ENCODE peak calls at places on chromosomes 11 and 22, in four cellular contexts. One of them, this sample, is unnamed.
A peak's percentile ranks its signal among the peaks of the same experiment; 100 is the strongest.

GRCh38 chr22:17152340-17152739 is 6.7 kb downstream of the HDHD5 start:
- DNase-seq in fibroblast of lung: no peak
- DNase-seq in IMR-90: no peak
- DNase-seq in H9: no peak
- DNase-seq in this sample: no peak

GRCh38 chr11:56624661-56625110 is 10.0 kb upstream of the OR5M1 start:
- DNase-seq in fibroblast of lung: peak; percentile 41
- DNase-seq in IMR-90: peak; percentile 34
- DNase-seq in H9: no peak
- DNase-seq in this sample: peak; percentile 13

GRCh38 chr11:76208829-76209670 is 2.7 kb upstream of the WNT11 start:
- DNase-seq in fibroblast of lung: peak; percentile 45
- DNase-seq in IMR-90: peak; percentile 12
- DNase-seq in H9: peak; percentile 83
- DNase-seq in this sample: no peak

GRCh38 chr11:123594188-123594901 is 60.1 kb downstream of the SCN3B start:
- DNase-seq in fibroblast of lung: peak; percentile 37
- DNase-seq in IMR-90: peak; percentile 37
- DNase-seq in H9: no peak
- DNase-seq in this sample: peak; percentile 14

GRCh38 chr11:63802637-63803414 is 10.4 kb upstream of the SPINDOC start:
- DNase-seq in fibroblast of lung: peak; percentile 30
- DNase-seq in IMR-90: peak; percentile 57
- DNase-seq in H9: no peak
- DNase-seq in this sample: peak; percentile 8

GRCh38 chr11:110410638-110411037 is 19.1 kb upstream of the FDX1 start:
- DNase-seq in fibroblast of lung: no peak
- DNase-seq in IMR-90: no peak
- DNase-seq in H9: no peak
- DNase-seq in this sample: no peak

GRCh38 chr11:46336781-46337180 is 10.5 kb upstream of the DGKZ start:
- DNase-seq in fibroblast of lung: peak; percentile 43
- DNase-seq in IMR-90: no peak
- DNase-seq in H9: no peak
- DNase-seq in this sample: peak; percentile 25

GRCh38 chr11:102292951-102293350 is 24.3 kb upstream of the BIRC3 start:
- DNase-seq in fibroblast of lung: no peak
- DNase-seq in IMR-90: no peak
- DNase-seq in H9: no peak
- DNase-seq in this sample: no peak

GRCh38 chr22:35555941-35556547 is 15.4 kb downstream of the RASD2 start:
- DNase-seq in fibroblast of lung: no peak
- DNase-seq in IMR-90: no peak
- DNase-seq in H9: no peak
- DNase-seq in this sample: no peak

GRCh38 chr11:119584193-119585037 is 144.6 kb downstream of the NECTIN1 start:
- DNase-seq in fibroblast of lung: peak; percentile 93
- DNase-seq in IMR-90: peak; percentile 63
- DNase-seq in H9: peak; percentile 86
- DNase-seq in this sample: peak; percentile 89

GRCh38 chr11:32511926-32512325 is 71.7 kb upstream of the EIF3M start:
- DNase-seq in fibroblast of lung: no peak
- DNase-seq in IMR-90: no peak
- DNase-seq in H9: no peak
- DNase-seq in this sample: no peak

GRCh38 chr11:14902650-14903350 is 10.8 kb upstream of the CYP2R1 start:
- DNase-seq in fibroblast of lung: peak; percentile 61
- DNase-seq in IMR-90: peak; percentile 71
- DNase-seq in H9: no peak
- DNase-seq in this sample: peak; percentile 54

GRCh38 chr22:29890760-29891159 is 7.8 kb downstream of the MTMR3 start:
- DNase-seq in fibroblast of lung: no peak
- DNase-seq in IMR-90: no peak
- DNase-seq in H9: no peak
- DNase-seq in this sample: no peak

GRCh38 chr11:79397252-79397651 is 43.6 kb downstream of the TENM4 start:
- DNase-seq in fibroblast of lung: peak; percentile 80
- DNase-seq in IMR-90: peak; percentile 61
- DNase-seq in H9: no peak
- DNase-seq in this sample: peak; percentile 69

GRCh38 chr11:76663912-76664440 is 6.6 kb downstream of the LRRC32 start:
- DNase-seq in fibroblast of lung: no peak
- DNase-seq in IMR-90: no peak
- DNase-seq in H9: no peak
- DNase-seq in this sample: no peak

GRCh38 chr11:82004537-82005213 is 729.0 kb downstream of the FAM181B start:
- DNase-seq in fibroblast of lung: peak; percentile 9
- DNase-seq in IMR-90: no peak
- DNase-seq in H9: no peak
- DNase-seq in this sample: peak; percentile 0

GRCh38 chr11:92886243-92886905 is 83.1 kb upstream of the MTNR1B start:
- DNase-seq in fibroblast of lung: peak; percentile 41
- DNase-seq in IMR-90: peak; percentile 61
- DNase-seq in H9: no peak
- DNase-seq in this sample: peak; percentile 18

GRCh38 chr11:20114588-20114987 is 45.7 kb downstream of the DBX1 start:
- DNase-seq in fibroblast of lung: peak; percentile 79
- DNase-seq in IMR-90: peak; percentile 70
- DNase-seq in H9: no peak
- DNase-seq in this sample: peak; percentile 68

GRCh38 chr22:35567214-35567792 is 26.7 kb downstream of the RASD2 start:
- DNase-seq in fibroblast of lung: no peak
- DNase-seq in IMR-90: no peak
- DNase-seq in H9: no peak
- DNase-seq in this sample: no peak

GRCh38 chr11:68014157-68014965 is 4.2 kb downstream of the ALDH3B1 start:
- DNase-seq in fibroblast of lung: peak; percentile 79
- DNase-seq in IMR-90: peak; percentile 87
- DNase-seq in H9: no peak
- DNase-seq in this sample: peak; percentile 73

GRCh38 chr22:44330188-44330726 is 17.5 kb upstream of the SHISAL1 start:
- DNase-seq in fibroblast of lung: no peak
- DNase-seq in IMR-90: no peak
- DNase-seq in H9: no peak
- DNase-seq in this sample: no peak

GRCh38 chr11:112871909-112872511 is 89.2 kb upstream of the NCAM1 start:
- DNase-seq in fibroblast of lung: no peak
- DNase-seq in IMR-90: no peak
- DNase-seq in H9: no peak
- DNase-seq in this sample: no peak

GRCh38 chr11:1862588-1863351 is 9.9 kb downstream of the LSP1 start:
- DNase-seq in fibroblast of lung: peak; percentile 85
- DNase-seq in IMR-90: no peak
- DNase-seq in H9: no peak
- DNase-seq in this sample: peak; percentile 72

GRCh38 chr11:46238078-46238966 is 39.1 kb upstream of the CREB3L1 start:
- DNase-seq in fibroblast of lung: peak; percentile 61
- DNase-seq in IMR-90: peak; percentile 63
- DNase-seq in H9: peak; percentile 64
- DNase-seq in this sample: peak; percentile 34

GRCh38 chr11:61369372-61370348 is 7.5 kb downstream of the TMEM138 start:
- DNase-seq in fibroblast of lung: peak; percentile 96
- DNase-seq in IMR-90: peak; percentile 99
- DNase-seq in H9: no peak
- DNase-seq in this sample: peak; percentile 97

GRCh38 chr11:1924646-1925372 is 5.3 kb downstream of the TNNT3 start:
- DNase-seq in fibroblast of lung: no peak
- DNase-seq in IMR-90: no peak
- DNase-seq in H9: no peak
- DNase-seq in this sample: no peak

GRCh38 chr22:24188705-24189248 is 7.5 kb downstream of the SUSD2 start:
- DNase-seq in fibroblast of lung: no peak
- DNase-seq in IMR-90: no peak
- DNase-seq in H9: no peak
- DNase-seq in this sample: no peak

GRCh38 chr22:24185501-24186351 is 4.4 kb downstream of the SUSD2 start:
- DNase-seq in fibroblast of lung: no peak
- DNase-seq in IMR-90: no peak
- DNase-seq in H9: no peak
- DNase-seq in this sample: no peak

GRCh38 chr22:24187731-24188644 is 6.7 kb downstream of the SUSD2 start:
- DNase-seq in fibroblast of lung: no peak
- DNase-seq in IMR-90: no peak
- DNase-seq in H9: no peak
- DNase-seq in this sample: no peak

GRCh38 chr22:24186352-24186740 is 5.1 kb downstream of the SUSD2 start:
- DNase-seq in fibroblast of lung: no peak
- DNase-seq in IMR-90: no peak
- DNase-seq in H9: no peak
- DNase-seq in this sample: no peak

DNA sequence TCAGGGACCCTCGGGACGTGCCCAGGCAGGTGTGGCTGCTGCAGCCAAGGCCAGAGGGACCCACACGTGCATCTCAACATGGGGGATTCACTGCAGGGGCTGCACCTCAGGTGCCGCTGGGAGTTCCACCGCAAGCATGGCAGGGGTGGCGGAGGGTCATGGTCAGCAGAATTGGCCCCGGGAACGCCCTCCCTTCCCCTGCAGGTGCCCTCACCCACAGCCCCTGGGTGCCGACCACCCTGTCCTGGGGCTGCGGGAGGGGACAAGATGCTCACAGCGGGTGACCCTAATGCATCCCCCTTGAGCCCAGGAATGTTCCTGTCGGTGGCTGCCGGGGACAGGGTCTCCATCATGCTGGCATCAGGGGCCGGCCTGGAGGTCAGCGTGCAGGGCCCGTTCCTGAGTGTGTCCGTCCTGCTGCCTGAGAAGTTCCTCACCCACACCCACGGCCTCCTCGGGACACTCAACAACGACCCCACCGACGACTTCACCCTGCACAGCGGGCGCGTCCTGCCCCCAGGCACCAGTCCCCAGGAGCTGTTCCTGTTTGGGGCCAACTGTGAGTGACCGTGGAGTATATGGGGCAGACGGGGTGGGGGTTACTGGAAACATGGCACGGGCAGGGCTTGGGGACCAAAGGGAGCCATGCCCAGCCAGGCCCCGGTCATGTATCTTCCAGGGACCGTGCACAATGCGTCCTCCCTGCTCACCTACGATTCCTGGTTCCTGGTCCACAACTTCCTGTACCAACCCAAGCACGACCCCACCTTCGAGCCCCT is 5.8 kb downstream of the SUSD2 start:
- DNase-seq in fibroblast of lung: no peak
- DNase-seq in IMR-90: no peak
- DNase-seq in H9: no peak
- DNase-seq in this sample: no peak
- H3K4me2 ChIP-seq in fibroblast of lung: no peak overlapping the region
- H3K4me2 ChIP-seq in IMR-90: no peak overlapping the region
- H3K4me2 ChIP-seq in H9: no peak overlapping the region
- H3K4me2 ChIP-seq in this sample: no peak overlapping the region

GRCh38 chr11:71393283-71393682 is 54.9 kb downstream of the DHCR7 start:
- DNase-seq in fibroblast of lung: no peak
- DNase-seq in IMR-90: no peak
- DNase-seq in H9: no peak
- DNase-seq in this sample: no peak
- H3K27ac ChIP-seq in fibroblast of lung: no peak overlapping the region
- H3K27ac ChIP-seq in IMR-90: no peak overlapping the region
- H3K27ac ChIP-seq in H9: no peak overlapping the region
- H3K27ac ChIP-seq in this sample: no peak overlapping the region

DNA sequence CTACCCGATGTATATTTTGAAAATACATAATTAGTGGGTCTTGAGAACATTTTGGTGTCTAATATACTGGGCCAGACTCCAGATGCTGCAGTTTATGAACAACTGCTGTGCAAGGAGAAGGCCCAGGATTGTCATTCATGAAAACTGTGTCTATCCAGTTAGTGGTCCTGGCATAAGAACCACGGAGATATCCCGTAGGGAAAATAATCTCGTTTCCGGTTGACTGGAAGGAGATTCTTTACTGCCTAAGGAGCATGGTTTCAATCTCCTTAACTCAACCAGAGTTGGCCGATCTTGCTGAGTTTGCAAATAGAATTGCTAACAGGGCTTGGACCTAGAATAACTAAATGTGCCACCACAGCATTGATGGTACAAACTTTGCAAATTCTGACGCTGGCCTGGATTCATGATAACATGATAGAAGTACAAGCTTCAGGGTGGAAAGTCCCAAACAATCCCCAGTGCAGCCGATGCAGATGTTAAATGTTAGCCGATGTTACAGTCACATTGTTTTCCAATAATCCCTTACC is 4.6 kb upstream of the RTCB start:
- DNase-seq in fibroblast of lung: no peak
- DNase-seq in IMR-90: no peak
- DNase-seq in H9: no peak
- DNase-seq in this sample: no peak
- H3K4me2 ChIP-seq in fibroblast of lung: no peak overlapping the region
- H3K4me2 ChIP-seq in IMR-90: no peak overlapping the region
- H3K4me2 ChIP-seq in H9: no peak overlapping the region
- H3K4me2 ChIP-seq in this sample: no peak overlapping the region

GRCh38 chr11:121570453-121570852 is 117.7 kb upstream of the SORL1-AS1 start:
- DNase-seq in fibroblast of lung: no peak
- DNase-seq in IMR-90: no peak
- DNase-seq in H9: no peak
- DNase-seq in this sample: no peak
- H3K27ac ChIP-seq in fibroblast of lung: no peak overlapping the region
- H3K27ac ChIP-seq in IMR-90: no peak overlapping the region
- H3K27ac ChIP-seq in H9: no peak overlapping the region
- H3K27ac ChIP-seq in this sample: no peak overlapping the region

GRCh38 chr11:86198156-86198555 is 46.4 kb upstream of the EED start:
- DNase-seq in fibroblast of lung: no peak
- DNase-seq in IMR-90: no peak
- DNase-seq in H9: no peak
- DNase-seq in this sample: no peak
- H3K4me2 ChIP-seq in fibroblast of lung: no peak overlapping the region
- H3K4me2 ChIP-seq in IMR-90: no peak overlapping the region
- H3K4me2 ChIP-seq in H9: no peak overlapping the region
- H3K4me2 ChIP-seq in this sample: no peak overlapping the region

GRCh38 chr11:85809191-85809590 is 1.8 kb downstream of the SYTL2 start:
- DNase-seq in fibroblast of lung: no peak
- DNase-seq in IMR-90: no peak
- DNase-seq in H9: no peak
- DNase-seq in this sample: no peak
- H3K27ac ChIP-seq in fibroblast of lung: no peak overlapping the region
- H3K27ac ChIP-seq in IMR-90: no peak overlapping the region
- H3K27ac ChIP-seq in H9: no peak overlapping the region
- H3K27ac ChIP-seq in this sample: no peak overlapping the region